ENCODE peak calls at places on chromosome 14, in seven cellular contexts. Q is NCI-H2227 treated with DMSO at 0.1 percent for 48 hours; W is stimulated activated CD4-positive, alpha-beta T cell treated with anti-CD3 and anti-CD28 coated beads, Interleukin-15, amount 100 ng/mL, for 1 hour; L is hippocampal formation; Z is GM19239; T is islet precursor cell; U is NCI-H1436. K is an unnamed sample.

GRCh38 chr14:41782488-41782887 is 175.8 kb downstream of the LRFN5 start:
- DNase-seq in Q (no peak), W (no peak), L (no peak), Z (no peak), T (no peak), U (no peak), K (no peak)

GRCh38 chr14:40219032-40219431 is 786.8 kb upstream of the FBXO33 start:
- DNase-seq in Q (no peak), W (no peak), L (no peak), Z (no peak), T (no peak), U (no peak), K (no peak)

GRCh38 chr14:33880330-33880729 is 70.5 kb downstream of the EGLN3 start:
- DNase-seq in Q (peak; percentile 42), W (no peak), L (no peak), Z (no peak), T (no peak), U (no peak), K (no peak)

GRCh38 chr14:64703393-64704144 is 655 bp upstream of the PLEKHG3 start:
- DNase-seq in Q (no peak), W (no peak), L (no peak), Z (no peak), T (no peak), U (no peak), K (no peak)

GRCh38 chr14:35121026-35121886 is 534 bp downstream of the PPP2R3C start:
- DNase-seq in Q (no peak), W (no peak), L (no peak), Z (no peak), T (no peak), U (no peak), K (no peak)

GRCh38 chr14:103960457-103960856 is 18.1 kb upstream of the RD3L start:
- DNase-seq in Q (no peak), W (no peak), L (no peak), Z (no peak), T (no peak), U (no peak), K (no peak)

GRCh38 chr14:69138189-69138535 is 14.8 kb downstream of the DCAF5 start:
- DNase-seq in Q (no peak), W (no peak), L (no peak), Z (no peak), T (no peak), U (no peak), K (no peak)

GRCh38 chr14:68796418-68797101 is 3.7 kb upstream of the ZFP36L1 start:
- DNase-seq in Q (no peak), W (no peak), L (no peak), Z (no peak), T (no peak), U (no peak), K (no peak)

GRCh38 chr14:34678306-34678705 is 36.1 kb downstream of the CFL2 start:
- DNase-seq in Q (no peak), W (no peak), L (no peak), Z (no peak), T (no peak), U (no peak), K (no peak)

GRCh38 chr14:96130854-96131253 is 73.8 kb upstream of the BDKRB2 start:
- DNase-seq in Q (no peak), W (no peak), L (no peak), Z (no peak), T (no peak), U (no peak), K (no peak)

GRCh38 chr14:86646688-86647687 is 1117.0 kb downstream of the FLRT2 start:
- DNase-seq in Q (no peak), W (no peak), L (no peak), Z (no peak), T (no peak), U (no peak), K (no peak)

GRCh38 chr14:82009076-82009475 is 475.4 kb upstream of the SEL1L start:
- DNase-seq in Q (no peak), W (no peak), L (no peak), Z (no peak), T (no peak), U (no peak), K (no peak)

GRCh38 chr14:75906680-75907280 is 75.0 kb downstream of the TGFB3 start:
- DNase-seq in Q (peak; percentile 39), W (peak; percentile 20), L (peak; percentile 51), Z (peak; percentile 28), T (no peak), U (peak; percentile 10), K (peak; percentile 52)

GRCh38 chr14:89650077-89650978 is 233.3 kb upstream of the FOXN3 start:
- DNase-seq in Q (no peak), W (no peak), L (no peak), Z (no peak), T (no peak), U (no peak), K (no peak)